ENCODE peak calls at places on chromosomes 3 and 15, in four cellular contexts. One of them, this sample, is unnamed.

GRCh38 chr3:31312400-31312799 is 220.3 kb upstream of the STT3B start:
- DNase-seq in lower lobe of right lung: no peak
- DNase-seq in fibroblast of lung: no peak
- DNase-seq in fibroblast of mammary gland: peak
- DNase-seq in this sample: no peak

GRCh38 chr15:36598529-36599177 is 19.2 kb downstream of the CDIN1 start:
- DNase-seq in lower lobe of right lung: no peak
- DNase-seq in fibroblast of lung: peak
- DNase-seq in fibroblast of mammary gland: no peak
- DNase-seq in this sample: no peak

GRCh38 chr3:114310701-114311100 is 16.9 kb downstream of the TIGIT start:
- DNase-seq in lower lobe of right lung: no peak
- DNase-seq in fibroblast of lung: no peak
- DNase-seq in fibroblast of mammary gland: peak
- DNase-seq in this sample: no peak

GRCh38 chr15:55795031-55795430 is 52.1 kb upstream of the PRTG start:
- DNase-seq in lower lobe of right lung: no peak
- DNase-seq in fibroblast of lung: no peak
- DNase-seq in fibroblast of mammary gland: no peak
- DNase-seq in this sample: no peak

GRCh38 chr15:62896380-62896866 is 146.1 kb upstream of the TPM1 start:
- DNase-seq in lower lobe of right lung: no peak
- DNase-seq in fibroblast of lung: no peak
- DNase-seq in fibroblast of mammary gland: no peak
- DNase-seq in this sample: no peak

GRCh38 chr3:38149701-38150100 is 11.2 kb downstream of the MYD88 start:
- DNase-seq in lower lobe of right lung: no peak
- DNase-seq in fibroblast of lung: no peak
- DNase-seq in fibroblast of mammary gland: no peak
- DNase-seq in this sample: no peak

GRCh38 chr3:98735761-98736269 is 27.3 kb upstream of the ST3GAL6 start:
- DNase-seq in lower lobe of right lung: no peak
- DNase-seq in fibroblast of lung: no peak
- DNase-seq in fibroblast of mammary gland: no peak
- DNase-seq in this sample: no peak

GRCh38 chr15:71807125-71807629 is 3.2 kb upstream of the NR2E3 start:
- DNase-seq in lower lobe of right lung: no peak
- DNase-seq in fibroblast of lung: no peak
- DNase-seq in fibroblast of mammary gland: no peak
- DNase-seq in this sample: no peak

GRCh38 chr3:98612587-98612986 is 19.2 kb upstream of the CPOX start:
- DNase-seq in lower lobe of right lung: peak
- DNase-seq in fibroblast of lung: no peak
- DNase-seq in fibroblast of mammary gland: no peak
- DNase-seq in this sample: no peak

GRCh38 chr3:13012228-13012691 is 61.0 kb downstream of the IQSEC1 start:
- DNase-seq in lower lobe of right lung: peak
- DNase-seq in fibroblast of lung: peak
- DNase-seq in fibroblast of mammary gland: no peak
- DNase-seq in this sample: no peak

GRCh38 chr3:36957072-36957471 is 12.2 kb upstream of the TRANK1 start:
- DNase-seq in lower lobe of right lung: no peak
- DNase-seq in fibroblast of lung: no peak
- DNase-seq in fibroblast of mammary gland: no peak
- DNase-seq in this sample: no peak
- TF ChIP-seq CTCF in lower lobe of right lung: no peak
- TF ChIP-seq CTCF in fibroblast of lung: peak
- TF ChIP-seq CTCF in fibroblast of mammary gland: no peak
- TF ChIP-seq CTCF in this sample: peak

GRCh38 chr15:73633991-73634495 is 854 bp upstream of the NPTN start:
- DNase-seq in lower lobe of right lung: no peak
- DNase-seq in fibroblast of lung: peak
- DNase-seq in fibroblast of mammary gland: peak
- DNase-seq in this sample: peak
- H3K4me3 ChIP-seq in lower lobe of right lung: peak
- H3K4me3 ChIP-seq in fibroblast of lung: peak
- H3K4me3 ChIP-seq in fibroblast of mammary gland: peak
- H3K4me3 ChIP-seq in this sample: peak

DNA sequence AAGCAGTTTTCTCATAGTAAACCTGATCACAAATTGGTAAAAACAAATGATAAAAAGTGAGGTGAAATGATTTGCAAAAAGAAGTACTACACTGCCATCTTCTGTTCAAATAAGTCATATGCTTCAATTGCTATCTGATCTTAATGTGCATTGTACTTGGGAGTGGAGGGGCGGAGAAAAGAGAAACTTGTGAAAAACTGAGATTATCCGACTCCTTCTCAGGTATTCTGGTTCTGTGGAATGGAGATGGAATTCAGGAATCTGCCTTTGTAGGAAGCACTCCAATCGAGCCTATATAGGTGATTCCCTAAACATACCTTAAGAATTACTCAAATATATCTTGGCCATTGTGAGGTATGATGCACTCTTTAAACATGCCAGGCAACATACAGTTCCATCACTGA is 180.6 kb downstream of the CHL1 start:
- DNase-seq in lower lobe of right lung: no peak
- DNase-seq in fibroblast of lung: peak
- DNase-seq in fibroblast of mammary gland: peak
- DNase-seq in this sample: no peak
- TF ChIP-seq CTCF in lower lobe of right lung: peak
- TF ChIP-seq CTCF in fibroblast of lung: peak
- TF ChIP-seq CTCF in fibroblast of mammary gland: peak
- TF ChIP-seq CTCF in this sample: no peak

GRCh38 chr3:242986-243706 is 46.6 kb downstream of the CHL1 start:
- DNase-seq in lower lobe of right lung: no peak
- DNase-seq in fibroblast of lung: peak
- DNase-seq in fibroblast of mammary gland: peak
- DNase-seq in this sample: no peak

GRCh38 chr3:249587-250262 is 53.2 kb downstream of the CHL1 start:
- DNase-seq in lower lobe of right lung: no peak
- DNase-seq in fibroblast of lung: no peak
- DNase-seq in fibroblast of mammary gland: no peak
- DNase-seq in this sample: no peak

GRCh38 chr3:244041-244440 is 47.5 kb downstream of the CHL1 start:
- DNase-seq in lower lobe of right lung: no peak
- DNase-seq in fibroblast of lung: peak
- DNase-seq in fibroblast of mammary gland: peak
- DNase-seq in this sample: no peak

DNA sequence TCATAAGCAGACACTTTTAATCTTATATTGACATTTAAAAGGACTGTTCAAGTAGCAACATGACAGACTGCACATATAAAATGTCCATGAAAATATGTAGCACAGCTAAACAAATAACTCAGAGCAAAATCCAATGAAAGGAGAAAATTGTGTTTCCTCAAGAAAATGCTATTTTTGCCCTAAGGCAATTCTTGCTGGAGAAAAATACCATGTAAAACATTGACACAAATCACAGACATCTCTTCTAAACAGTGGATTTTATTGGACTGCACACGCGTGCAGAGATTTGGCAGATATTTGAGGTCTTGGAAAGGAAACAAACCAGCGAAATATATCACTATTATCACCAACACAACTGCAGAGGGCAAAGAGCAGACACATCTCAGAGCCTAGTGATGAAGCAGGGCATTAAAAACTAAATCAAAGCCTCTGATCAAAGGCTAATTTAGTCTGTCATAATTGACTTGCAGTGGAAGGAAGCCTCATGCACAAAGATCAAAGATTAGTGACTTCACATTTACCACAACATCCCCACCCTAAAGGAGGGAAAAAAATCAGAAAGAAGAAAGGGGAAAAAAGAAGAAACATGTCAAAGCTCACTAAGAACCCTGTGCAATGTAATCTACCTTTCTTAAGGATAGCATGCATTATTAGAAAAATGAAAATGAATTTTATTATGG is 52.4 kb downstream of the CHL1 start:
- DNase-seq in lower lobe of right lung: no peak
- DNase-seq in fibroblast of lung: peak
- DNase-seq in fibroblast of mammary gland: no peak
- DNase-seq in this sample: no peak
- H3K4me3 ChIP-seq in lower lobe of right lung: no peak
- H3K4me3 ChIP-seq in fibroblast of lung: no peak
- H3K4me3 ChIP-seq in fibroblast of mammary gland: no peak
- H3K4me3 ChIP-seq in this sample: no peak

GRCh38 chr3:40166997-40167396 is 142.5 kb upstream of the EIF1B start:
- DNase-seq in lower lobe of right lung: no peak
- DNase-seq in fibroblast of lung: no peak
- DNase-seq in fibroblast of mammary gland: no peak
- DNase-seq in this sample: no peak
- TF ChIP-seq CTCF in lower lobe of right lung: no peak
- TF ChIP-seq CTCF in fibroblast of lung: no peak
- TF ChIP-seq CTCF in fibroblast of mammary gland: no peak
- TF ChIP-seq CTCF in this sample: no peak

GRCh38 chr15:92653366-92653765 is 2.2 kb downstream of the FAM174B start:
- DNase-seq in lower lobe of right lung: no peak
- DNase-seq in fibroblast of lung: no peak
- DNase-seq in fibroblast of mammary gland: no peak
- DNase-seq in this sample: no peak

GRCh38 chr15:92655178-92655995 is at the start of gene FAM174B:
- DNase-seq in lower lobe of right lung: peak
- DNase-seq in fibroblast of lung: peak
- DNase-seq in fibroblast of mammary gland: peak
- DNase-seq in this sample: no peak

GRCh38 chr15:92656089-92656488 is 514 bp upstream of the FAM174B start:
- DNase-seq in lower lobe of right lung: no peak
- DNase-seq in fibroblast of lung: no peak
- DNase-seq in fibroblast of mammary gland: no peak
- DNase-seq in this sample: no peak

GRCh38 chr15:92653836-92654524 is 1.6 kb downstream of the FAM174B start:
- DNase-seq in lower lobe of right lung: no peak
- DNase-seq in fibroblast of lung: no peak
- DNase-seq in fibroblast of mammary gland: no peak
- DNase-seq in this sample: no peak

GRCh38 chr15:92654662-92655061 is 913 bp downstream of the FAM174B start:
- DNase-seq in lower lobe of right lung: no peak
- DNase-seq in fibroblast of lung: no peak
- DNase-seq in fibroblast of mammary gland: no peak
- DNase-seq in this sample: no peak
- H3K4me3 ChIP-seq in lower lobe of right lung: peak
- H3K4me3 ChIP-seq in fibroblast of lung: no peak
- H3K4me3 ChIP-seq in fibroblast of mammary gland: no peak
- H3K4me3 ChIP-seq in this sample: peak

This sample was measured in BJ.